ENCODE peak calls at places on chromosomes 12 and 14, in ten cellular contexts. C is NCI-H2081; V is CD4-positive, alpha-beta T cell; H is activated T-cell treated with anti-CD3 and anti-CD28 coated beads, Interleukin-2, amount 50 U/mL, for 4 hours; L is ELF-1; M is stimulated activated CD8-positive, alpha-beta memory T cell treated with anti-CD3 and anti-CD28 coated beads, Interleukin-15, amount 100 ng/mL, for 1 hour; E is dorsolateral prefrontal cortex; Z is cardiac septum; G is fibroblast of lung; Q is NAMALWA. J is an unnamed sample.

GRCh38 chr12:45050751-45051489 is at the start of gene DBX2:
- DNase-seq in C (peak), V (no peak), H (no peak), L (peak), M (no peak), E (no peak), Z (no peak), G (peak), Q (no peak), J (no peak)

GRCh38 chr14:65277027-65277426 is 135.5 kb upstream of the FUT8 start:
- DNase-seq in C (no peak), V (no peak), H (no peak), L (peak), M (no peak), E (no peak), Z (no peak), G (peak), Q (no peak), J (no peak)

GRCh38 chr14:75711796-75712211 is 50.8 kb downstream of the TTLL5 start:
- DNase-seq in C (no peak), V (no peak), H (no peak), L (peak), M (no peak), E (peak), Z (peak), G (peak), Q (no peak), J (no peak)

GRCh38 chr12:122886851-122887816 is 8.8 kb downstream of the VPS37B start:
- DNase-seq in C (no peak), V (no peak), H (peak), L (no peak), M (no peak), E (no peak), Z (no peak), G (no peak), Q (peak), J (no peak)

GRCh38 chr12:42296503-42297109 is 29.3 kb downstream of the ZCRB1 start:
- DNase-seq in C (no peak), V (no peak), H (no peak), L (peak), M (no peak), E (no peak), Z (no peak), G (peak), Q (peak), J (no peak)

GRCh38 chr12:10354502-10354901 is 35.3 kb downstream of the KLRK1 start:
- DNase-seq in C (no peak), V (no peak), H (no peak), L (no peak), M (no peak), E (no peak), Z (no peak), G (peak), Q (no peak), J (no peak)

GRCh38 chr12:93378373-93379310 is 917 bp downstream of the NUDT4 start:
- DNase-seq in C (peak), V (peak), H (peak), L (peak), M (peak), E (no peak), Z (no peak), G (peak), Q (peak), J (peak)

GRCh38 chr12:96811083-96811482 is 96.0 kb upstream of the NEDD1 start:
- DNase-seq in C (no peak), V (no peak), H (no peak), L (no peak), M (no peak), E (no peak), Z (no peak), G (peak), Q (no peak), J (no peak)

GRCh38 chr14:73180385-73180805 is 44.1 kb downstream of the PSEN1 start:
- DNase-seq in C (no peak), V (no peak), H (no peak), L (no peak), M (no peak), E (no peak), Z (no peak), G (peak), Q (no peak), J (no peak)

GRCh38 chr12:25590021-25590721 is 37.1 kb upstream of the LMNTD1 start:
- DNase-seq in C (no peak), V (no peak), H (no peak), L (no peak), M (no peak), E (no peak), Z (no peak), G (no peak), Q (no peak), J (no peak)

GRCh38 chr14:37401093-37401492 is 194.0 kb downstream of the FOXA1 start:
- DNase-seq in C (no peak), V (no peak), H (no peak), L (no peak), M (no peak), E (no peak), Z (no peak), G (no peak), Q (no peak), J (no peak)

GRCh38 chr12:100356646-100357223 is at the start of gene SLC17A8:
- DNase-seq in C (no peak), V (no peak), H (no peak), L (peak), M (no peak), E (no peak), Z (no peak), G (no peak), Q (no peak), J (no peak)

GRCh38 chr14:105089746-105090492 is 24.7 kb upstream of the GPR132 start:
- DNase-seq in C (no peak), V (no peak), H (no peak), L (no peak), M (no peak), E (no peak), Z (peak), G (no peak), Q (no peak), J (no peak)

GRCh38 chr14:32998433-32998832 is 59.8 kb downstream of the NPAS3 start:
- DNase-seq in C (no peak), V (no peak), H (no peak), L (no peak), M (no peak), E (no peak), Z (no peak), G (peak), Q (no peak), J (no peak)

GRCh38 chr14:99320105-99320572 is 48.1 kb upstream of the BCL11B start:
- DNase-seq in C (peak), V (peak), H (peak), L (peak), M (peak), E (no peak), Z (no peak), G (peak), Q (peak), J (peak)

GRCh38 chr14:93984987-93985410 is 8.6 kb upstream of the ASB2 start:
- DNase-seq in C (no peak), V (no peak), H (no peak), L (peak), M (no peak), E (peak), Z (no peak), G (peak), Q (peak), J (no peak)

GRCh38 chr14:51441001-51441400 is 201.0 kb downstream of the TMX1 start:
- DNase-seq in C (no peak), V (no peak), H (no peak), L (no peak), M (no peak), E (no peak), Z (no peak), G (no peak), Q (no peak), J (no peak)

J was measured in effector CD8-positive, alpha-beta T cell.